ENCODE peak calls at places on chromosome 11, in eight cellular contexts. W is colonic mucosa, Z is PC-9, J is Peyer's patch, S is left lung, C is PC-3, U is uterus, K is lower lobe of right lung. E is an unnamed sample. For H3K27me3, the result is how much of the 10 kb centered on the place peaks cover.

GRCh38 chr11:128616158-128616557 is 28.8 kb upstream of the ETS1 start:
- DNase-seq in W (no peak), Z (no peak), J (no peak), S (no peak), C (no peak), U (no peak), K (no peak), E (no peak)

GRCh38 chr11:27211370-27212127 is 151.5 kb downstream of the CCDC34 start:
- DNase-seq in W (no peak), Z (no peak), J (no peak), S (no peak), C (peak), U (no peak), K (no peak), E (peak)

GRCh38 chr11:124322356-124322755 is 2.4 kb upstream of the OR8D2 start:
- DNase-seq in W (no peak), Z (no peak), J (no peak), S (no peak), C (no peak), U (no peak), K (no peak), E (no peak)

GRCh38 chr11:74025467-74026166 is 16.7 kb upstream of the UCP3 start:
- DNase-seq in W (no peak), Z (peak), J (no peak), S (no peak), C (peak), U (no peak), K (no peak), E (no peak)

GRCh38 chr11:27084407-27084985 is 43.9 kb downstream of the BBOX1 start:
- DNase-seq in W (no peak), Z (no peak), J (no peak), S (no peak), C (no peak), U (no peak), K (no peak), E (no peak)

GRCh38 chr11:38332046-38332445 is 1734.0 kb upstream of the RAG2 start:
- DNase-seq in W (no peak), Z (no peak), J (no peak), S (no peak), C (no peak), U (no peak), K (no peak), E (no peak)

GRCh38 chr11:4464216-4465159 is 15.4 kb downstream of the OR52K2 start:
- DNase-seq in W (no peak), Z (no peak), J (no peak), S (no peak), C (no peak), U (no peak), K (no peak), E (no peak)

GRCh38 chr11:126561327-126561893 is 205.9 kb downstream of the ST3GAL4 start:
- DNase-seq in W (peak), Z (peak), J (no peak), S (peak), C (peak), U (no peak), K (no peak), E (peak)

GRCh38 chr11:132158091-132158490 is 787.7 kb downstream of the NTM start:
- DNase-seq in W (no peak), Z (peak), J (no peak), S (no peak), C (peak), U (no peak), K (no peak), E (no peak)

GRCh38 chr11:60831143-60831500 is 10.8 kb upstream of the CCDC86 start:
- DNase-seq in W (peak), Z (peak), J (peak), S (peak), C (peak), U (peak), K (peak), E (peak)

GRCh38 chr11:578276-579035 is 2.2 kb downstream of the PHRF1 start:
- DNase-seq in W (no peak), Z (no peak), J (peak), S (no peak), C (no peak), U (no peak), K (no peak), E (no peak)

GRCh38 chr11:829116-829945 is 1.6 kb downstream of the CRACR2B start:
- DNase-seq in W (peak), Z (peak), J (no peak), S (peak), C (no peak), U (no peak), K (no peak), E (peak)

GRCh38 chr11:61904539-61905048 is 12.8 kb downstream of the RAB3IL1 start:
- DNase-seq in W (no peak), Z (no peak), J (no peak), S (no peak), C (no peak), U (no peak), K (peak), E (no peak)

GRCh38 chr11:124961972-124962609 is 8.1 kb downstream of the CCDC15 start:
- DNase-seq in W (peak), Z (peak), J (no peak), S (no peak), C (peak), U (no peak), K (no peak), E (no peak)

GRCh38 chr11:18731427-18731826 is 5.4 kb upstream of the IGSF22 start:
- DNase-seq in W (no peak), Z (no peak), J (no peak), S (no peak), C (no peak), U (no peak), K (no peak), E (no peak)

GRCh38 chr11:128929468-128929867 is 13.2 kb downstream of the TP53AIP1 start:
- DNase-seq in W (no peak), Z (no peak), J (no peak), S (no peak), C (no peak), U (no peak), K (no peak), E (no peak)

GRCh38 chr11:29957406-29957805 is 59.4 kb downstream of the KCNA4 start:
- DNase-seq in W (no peak), Z (no peak), J (no peak), S (no peak), C (no peak), U (no peak), K (no peak), E (no peak)

GRCh38 chr11:104073950-104074349 is 37.5 kb downstream of the DDI1 start:
- DNase-seq in W (no peak), Z (no peak), J (no peak), S (no peak), C (peak), U (no peak), K (no peak), E (no peak)

GRCh38 chr11:64858467-64859401 is 14.3 kb upstream of the CDC42BPG start:
- DNase-seq in W (no peak), Z (no peak), J (no peak), S (no peak), C (peak), U (no peak), K (no peak), E (peak)

GRCh38 chr11:96155627-96156378 is 187.2 kb downstream of the MAML2 start:
- DNase-seq in W (peak), Z (peak), J (peak), S (peak), C (peak), U (peak), K (peak), E (peak)

GRCh38 chr11:78099671-78100070 is 20.0 kb upstream of the NDUFC2 start:
- DNase-seq in W (no peak), Z (no peak), J (no peak), S (no peak), C (no peak), U (no peak), K (no peak), E (no peak)

GRCh38 chr11:8336356-8337114 is 72.9 kb upstream of the LMO1 start:
- DNase-seq in W (no peak), Z (peak), J (no peak), S (no peak), C (peak), U (no peak), K (no peak), E (no peak)

GRCh38 chr11:21771097-21771496 is 421.8 kb upstream of the ANO5 start:
- DNase-seq in W (no peak), Z (no peak), J (no peak), S (no peak), C (no peak), U (no peak), K (no peak), E (no peak)

GRCh38 chr11:76653674-76654309 is 16.8 kb downstream of the LRRC32 start:
- DNase-seq in W (peak), Z (no peak), J (peak), S (peak), C (no peak), U (peak), K (no peak), E (peak)

GRCh38 chr11:75532200-75532972 is 6.6 kb upstream of the GDPD5 start:
- DNase-seq in W (peak), Z (peak), J (peak), S (peak), C (peak), U (peak), K (peak), E (peak)

GRCh38 chr11:30522825-30523224 is 63.3 kb downstream of the MPPED2 start:
- DNase-seq in W (no peak), Z (no peak), J (no peak), S (no peak), C (no peak), U (no peak), K (no peak), E (no peak)

GRCh38 chr11:36266767-36267166 is 22.5 kb downstream of the COMMD9 start:
- DNase-seq in W (peak), Z (no peak), J (no peak), S (no peak), C (no peak), U (no peak), K (no peak), E (no peak)

GRCh38 chr11:47879259-47880184 is 31.4 kb upstream of the NUP160 start:
- DNase-seq in W (no peak), Z (no peak), J (no peak), S (no peak), C (no peak), U (no peak), K (no peak), E (no peak)

GRCh38 chr11:64934765-64935633 is 694 bp downstream of the GPHA2 start:
- DNase-seq in W (no peak), Z (no peak), J (no peak), S (no peak), C (no peak), U (no peak), K (no peak), E (no peak)

GRCh38 chr11:102724904-102725515 is at the start of gene MMP8:
- DNase-seq in W (no peak), Z (no peak), J (no peak), S (no peak), C (no peak), U (no peak), K (no peak), E (no peak)

GRCh38 chr11:14904745-14905103 is 12.7 kb upstream of the CYP2R1 start:
- DNase-seq in W (peak), Z (no peak), J (peak), S (peak), C (no peak), U (peak), K (peak), E (peak)

GRCh38 chr11:126637800-126638175 is 282.3 kb downstream of the ST3GAL4 start:
- DNase-seq in W (no peak), Z (no peak), J (no peak), S (no peak), C (no peak), U (no peak), K (no peak), E (no peak)

GRCh38 chr11:46188017-46188416 is 66.8 kb upstream of the PHF21A start:
- DNase-seq in W (no peak), Z (no peak), J (no peak), S (no peak), C (no peak), U (no peak), K (no peak), E (no peak)

GRCh38 chr11:73359930-73360742 is 16.1 kb upstream of the RELT start:
- DNase-seq in W (no peak), Z (no peak), J (no peak), S (no peak), C (peak), U (no peak), K (no peak), E (no peak)

GRCh38 chr11:116696381-116696941 is 76.3 kb downstream of the BUD13 start:
- DNase-seq in W (peak), Z (no peak), J (peak), S (no peak), C (peak), U (peak), K (no peak), E (no peak)

GRCh38 chr11:61698173-61698965 is 18.2 kb downstream of the DAGLA start:
- DNase-seq in W (no peak), Z (no peak), J (no peak), S (no peak), C (no peak), U (no peak), K (no peak), E (no peak)

GRCh38 chr11:17300372-17300771 is 23.8 kb downstream of the NUCB2 start:
- DNase-seq in W (no peak), Z (no peak), J (no peak), S (no peak), C (no peak), U (no peak), K (no peak), E (no peak)

GRCh38 chr11:65116370-65117205 is 913 bp downstream of the ZNHIT2 start:
- DNase-seq in W (peak), Z (peak), J (peak), S (no peak), C (peak), U (no peak), K (peak), E (no peak)

GRCh38 chr11:2698386-2699184 is 1.2 kb downstream of the KCNQ1OT1 start:
- DNase-seq in W (no peak), Z (no peak), J (peak), S (peak), C (peak), U (no peak), K (no peak), E (peak)
- TF ChIP-seq CTCF in W (no peak), Z (no peak), J (no peak), S (no peak), C (no peak), U (no peak), K (no peak), E (no peak)

GRCh38 chr11:11290354-11290753 is 62.7 kb downstream of the CSNK2A3 start:
- DNase-seq in W (no peak), Z (no peak), J (no peak), S (no peak), C (no peak), U (no peak), K (no peak), E (no peak)

GRCh38 chr11:11291432-11292015 is 61.5 kb downstream of the CSNK2A3 start:
- DNase-seq in W (no peak), Z (no peak), J (no peak), S (no peak), C (no peak), U (no peak), K (no peak), E (no peak)

GRCh38 chr11:11284481-11284880 is 68.6 kb downstream of the CSNK2A3 start:
- DNase-seq in W (no peak), Z (no peak), J (no peak), S (no peak), C (no peak), U (no peak), K (no peak), E (no peak)

GRCh38 chr11:11292839-11293238 is 60.2 kb downstream of the CSNK2A3 start:
- DNase-seq in W (no peak), Z (no peak), J (no peak), S (no peak), C (no peak), U (no peak), K (no peak), E (no peak)

DNA sequence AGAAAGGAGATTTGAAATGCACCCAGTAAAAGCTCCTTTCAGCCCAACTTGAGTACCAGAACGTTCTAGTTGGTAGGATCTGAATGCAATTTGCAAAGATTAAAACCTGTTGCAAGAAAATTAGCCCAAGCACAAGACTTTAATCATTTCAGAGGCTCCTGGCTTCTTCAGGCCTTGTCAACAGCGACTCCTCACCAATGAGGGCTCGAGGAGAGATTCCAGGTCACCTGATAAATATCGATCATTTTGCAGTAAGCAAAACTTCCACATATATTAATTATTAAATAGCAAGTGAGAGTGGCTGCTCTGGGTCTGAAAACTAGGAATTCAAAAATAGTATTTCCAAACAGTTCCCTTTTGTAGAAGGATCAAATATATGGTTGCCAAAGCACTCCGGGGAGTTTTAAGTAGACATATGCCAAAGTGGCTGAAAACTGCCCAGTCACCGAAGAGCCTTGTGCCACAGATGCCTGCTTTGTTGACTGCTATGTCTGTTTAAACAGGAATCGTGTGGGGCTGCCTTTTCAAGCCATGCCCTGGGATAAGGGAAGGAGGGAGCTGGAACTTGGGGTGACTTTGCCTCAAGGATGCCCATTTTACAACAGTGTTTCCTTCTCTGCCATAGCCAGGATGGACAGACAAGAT is 64.0 kb downstream of the CSNK2A3 start:
- DNase-seq in W (no peak), Z (no peak), J (no peak), S (no peak), C (no peak), U (no peak), K (no peak), E (no peak)
- H3K27me3 ChIP-seq in W (under half), Z (half or more), J (under half), S (under half), C (under half), U (under half), K (under half), E (under half)

GRCh38 chr11:114846040-114846791 is 167.9 kb downstream of the NXPE2 start:
- DNase-seq in W (no peak), Z (no peak), J (no peak), S (no peak), C (no peak), U (no peak), K (no peak), E (peak)
- TF ChIP-seq CTCF in W (no peak), Z (no peak), J (no peak), S (no peak), C (no peak), U (no peak), K (no peak), E (peak)

DNA sequence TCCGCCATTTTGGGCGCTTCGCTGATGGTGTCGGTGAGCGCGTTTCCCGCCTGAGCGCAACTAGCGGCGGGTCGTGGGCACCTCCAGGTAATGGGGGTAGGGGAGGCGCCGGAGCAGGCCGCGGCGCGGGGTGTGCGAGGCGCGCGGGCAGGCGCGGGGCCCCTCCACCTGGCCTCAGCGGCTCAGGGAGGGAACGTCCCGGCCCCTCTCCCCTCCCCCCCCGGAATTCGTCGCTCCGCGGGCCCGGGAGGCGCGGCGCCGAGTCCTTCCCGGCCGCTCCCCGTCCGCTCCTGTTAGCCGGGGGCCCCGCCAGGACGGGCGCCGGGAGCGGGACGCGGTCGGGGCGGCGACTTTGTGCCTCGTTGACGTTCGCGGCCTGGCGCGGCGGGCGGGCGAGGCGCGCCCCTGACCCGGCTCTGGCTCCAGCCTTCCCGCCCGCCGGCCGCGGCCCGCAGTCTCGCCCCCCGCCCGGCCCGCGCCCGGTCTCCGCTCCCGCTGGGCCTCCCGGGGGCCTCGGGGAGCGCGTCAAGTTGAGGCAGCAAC is at the start of gene PPP6R3:
- DNase-seq in W (no peak), Z (no peak), J (no peak), S (no peak), C (no peak), U (no peak), K (no peak), E (no peak)
- H3K27me3 ChIP-seq in W (under half), Z (under half), J (under half), S (under half), C (under half), U (under half), K (under half), E (under half)

DNA sequence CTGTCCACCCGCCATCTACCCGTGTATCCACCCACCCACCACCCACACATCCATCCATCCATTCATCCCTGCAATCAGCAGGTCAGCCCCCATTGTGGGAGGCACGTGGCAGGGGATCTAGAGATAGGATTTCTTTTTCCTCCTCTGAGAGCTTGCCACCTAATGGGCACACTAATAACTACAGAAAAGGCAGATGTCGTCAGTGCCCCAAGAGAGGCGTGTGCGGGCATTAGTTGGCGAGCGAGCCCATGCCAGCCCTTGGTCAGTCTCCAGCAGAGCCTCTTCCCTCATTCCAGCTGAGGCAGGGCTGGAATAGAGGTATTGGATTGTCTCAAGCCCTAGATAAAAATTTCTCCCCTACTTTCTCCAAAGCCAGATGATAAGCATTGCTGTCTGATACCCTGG is 9.7 kb downstream of the USP2 start:
- DNase-seq in W (no peak), Z (peak), J (peak), S (no peak), C (peak), U (no peak), K (no peak), E (no peak)
- TF ChIP-seq CTCF in W (no peak), Z (peak), J (no peak), S (no peak), C (peak), U (peak), K (no peak), E (peak)

DNA sequence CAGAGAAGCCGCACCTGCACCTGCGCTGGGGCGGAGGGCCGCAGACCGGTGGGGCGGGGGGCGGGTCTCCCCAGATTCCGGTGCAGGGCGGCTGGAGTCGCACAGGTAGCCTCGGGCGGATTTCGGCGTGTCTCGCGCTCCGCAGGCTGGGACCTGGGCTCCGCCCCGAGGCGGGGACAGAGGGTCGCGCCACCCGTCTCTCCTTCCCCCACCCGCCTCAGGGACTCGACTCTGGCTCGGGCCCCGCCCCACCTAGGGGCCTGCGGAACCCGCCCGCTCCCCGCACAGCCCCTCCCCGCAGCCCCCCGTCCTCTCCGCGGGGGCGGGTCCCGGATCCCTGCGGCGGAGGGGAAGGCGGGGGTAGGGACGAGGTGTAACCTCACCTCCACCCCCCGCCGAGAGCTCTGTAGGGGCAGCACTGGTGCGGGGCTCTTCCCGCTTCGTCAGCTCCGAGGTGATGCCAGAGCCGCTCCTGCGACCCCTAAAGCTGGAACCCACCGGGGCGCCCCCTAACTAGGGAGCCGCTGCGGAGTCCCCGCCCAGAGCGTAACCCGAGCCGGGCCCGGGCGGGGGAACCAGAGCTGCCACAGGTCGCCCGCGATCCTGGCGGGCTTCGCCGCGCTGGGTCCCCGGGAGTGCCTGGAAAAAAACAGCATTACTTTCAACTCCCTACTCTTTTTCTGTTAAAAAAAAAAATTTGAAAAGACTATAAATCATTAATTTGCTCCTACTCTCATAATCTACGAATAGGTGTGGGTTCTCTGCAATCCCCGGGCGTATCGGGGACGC is at the start of gene SLC29A2:
- DNase-seq in W (peak), Z (peak), J (peak), S (peak), C (peak), U (no peak), K (peak), E (peak)
- H3K27me3 ChIP-seq in W (under half), Z (under half), J (under half), S (half or more), C (under half), U (under half), K (under half), E (half or more)

E was measured in left ventricle myocardium inferior.